ENCODE peak calls at places on chromosomes 7 and 10, in eight cellular contexts. One of them, this sample, is unnamed.

GRCh38 chr10:19728376-19728775 is 87.9 kb upstream of the PLXDC2 start:
- DNase-seq in NCI-H510A: no peak
- DNase-seq in T1000: no peak
- DNase-seq in body of pancreas: no peak
- DNase-seq in NCI-H1048: no peak
- DNase-seq in activated T-cell treated with anti-CD3 and anti-CD28 coated beads for 48 hours: no peak
- DNase-seq in stimulated activated CD8-positive, alpha-beta memory T cell treated with anti-CD3 and anti-CD28 coated beads, Interleukin-7, amount 100 ng/mL, for 1 hour: no peak
- DNase-seq in stimulated activated CD4-positive, alpha-beta T cell treated with anti-CD3 and anti-CD28 coated beads, Interleukin-1b, Interleukin-23, amount 100 ng/mL, for 48 hours: no peak
- DNase-seq in this sample: no peak

GRCh38 chr10:131567279-131568162 is 256.0 kb upstream of the TCERG1L start:
- DNase-seq in NCI-H510A: no peak
- DNase-seq in T1000: no peak
- DNase-seq in body of pancreas: no peak
- DNase-seq in NCI-H1048: no peak
- DNase-seq in activated T-cell treated with anti-CD3 and anti-CD28 coated beads for 48 hours: no peak
- DNase-seq in stimulated activated CD8-positive, alpha-beta memory T cell treated with anti-CD3 and anti-CD28 coated beads, Interleukin-7, amount 100 ng/mL, for 1 hour: no peak
- DNase-seq in stimulated activated CD4-positive, alpha-beta T cell treated with anti-CD3 and anti-CD28 coated beads, Interleukin-1b, Interleukin-23, amount 100 ng/mL, for 48 hours: no peak
- DNase-seq in this sample: no peak

GRCh38 chr7:44853391-44853790 is 5.5 kb upstream of the H2AZ2 start:
- DNase-seq in NCI-H510A: no peak
- DNase-seq in T1000: no peak
- DNase-seq in body of pancreas: no peak
- DNase-seq in NCI-H1048: no peak
- DNase-seq in activated T-cell treated with anti-CD3 and anti-CD28 coated beads for 48 hours: no peak
- DNase-seq in stimulated activated CD8-positive, alpha-beta memory T cell treated with anti-CD3 and anti-CD28 coated beads, Interleukin-7, amount 100 ng/mL, for 1 hour: no peak
- DNase-seq in stimulated activated CD4-positive, alpha-beta T cell treated with anti-CD3 and anti-CD28 coated beads, Interleukin-1b, Interleukin-23, amount 100 ng/mL, for 48 hours: peak; percentile 42
- DNase-seq in this sample: no peak

GRCh38 chr7:80732635-80733034 is 94.2 kb downstream of the CD36 start:
- DNase-seq in NCI-H510A: no peak
- DNase-seq in T1000: no peak
- DNase-seq in body of pancreas: no peak
- DNase-seq in NCI-H1048: no peak
- DNase-seq in activated T-cell treated with anti-CD3 and anti-CD28 coated beads for 48 hours: no peak
- DNase-seq in stimulated activated CD8-positive, alpha-beta memory T cell treated with anti-CD3 and anti-CD28 coated beads, Interleukin-7, amount 100 ng/mL, for 1 hour: no peak
- DNase-seq in stimulated activated CD4-positive, alpha-beta T cell treated with anti-CD3 and anti-CD28 coated beads, Interleukin-1b, Interleukin-23, amount 100 ng/mL, for 48 hours: no peak
- DNase-seq in this sample: no peak

GRCh38 chr7:79548616-79549206 is 95.2 kb upstream of the MAGI2 start:
- DNase-seq in NCI-H510A: no peak
- DNase-seq in T1000: no peak
- DNase-seq in body of pancreas: no peak
- DNase-seq in NCI-H1048: no peak
- DNase-seq in activated T-cell treated with anti-CD3 and anti-CD28 coated beads for 48 hours: no peak
- DNase-seq in stimulated activated CD8-positive, alpha-beta memory T cell treated with anti-CD3 and anti-CD28 coated beads, Interleukin-7, amount 100 ng/mL, for 1 hour: no peak
- DNase-seq in stimulated activated CD4-positive, alpha-beta T cell treated with anti-CD3 and anti-CD28 coated beads, Interleukin-1b, Interleukin-23, amount 100 ng/mL, for 48 hours: no peak
- DNase-seq in this sample: no peak

GRCh38 chr7:70271617-70272081 is 673.4 kb downstream of the AUTS2 start:
- DNase-seq in NCI-H510A: no peak
- DNase-seq in T1000: no peak
- DNase-seq in body of pancreas: no peak
- DNase-seq in NCI-H1048: no peak
- DNase-seq in activated T-cell treated with anti-CD3 and anti-CD28 coated beads for 48 hours: no peak
- DNase-seq in stimulated activated CD8-positive, alpha-beta memory T cell treated with anti-CD3 and anti-CD28 coated beads, Interleukin-7, amount 100 ng/mL, for 1 hour: no peak
- DNase-seq in stimulated activated CD4-positive, alpha-beta T cell treated with anti-CD3 and anti-CD28 coated beads, Interleukin-1b, Interleukin-23, amount 100 ng/mL, for 48 hours: no peak
- DNase-seq in this sample: no peak

GRCh38 chr7:39656415-39656814 is 33.0 kb downstream of the RALA start:
- DNase-seq in NCI-H510A: no peak
- DNase-seq in T1000: no peak
- DNase-seq in body of pancreas: no peak
- DNase-seq in NCI-H1048: no peak
- DNase-seq in activated T-cell treated with anti-CD3 and anti-CD28 coated beads for 48 hours: no peak
- DNase-seq in stimulated activated CD8-positive, alpha-beta memory T cell treated with anti-CD3 and anti-CD28 coated beads, Interleukin-7, amount 100 ng/mL, for 1 hour: no peak
- DNase-seq in stimulated activated CD4-positive, alpha-beta T cell treated with anti-CD3 and anti-CD28 coated beads, Interleukin-1b, Interleukin-23, amount 100 ng/mL, for 48 hours: no peak
- DNase-seq in this sample: peak; percentile 62

GRCh38 chr10:123241391-123242141 is 87.4 kb downstream of the BUB3 start:
- DNase-seq in NCI-H510A: no peak
- DNase-seq in T1000: no peak
- DNase-seq in body of pancreas: no peak
- DNase-seq in NCI-H1048: no peak
- DNase-seq in activated T-cell treated with anti-CD3 and anti-CD28 coated beads for 48 hours: no peak
- DNase-seq in stimulated activated CD8-positive, alpha-beta memory T cell treated with anti-CD3 and anti-CD28 coated beads, Interleukin-7, amount 100 ng/mL, for 1 hour: peak; percentile 8
- DNase-seq in stimulated activated CD4-positive, alpha-beta T cell treated with anti-CD3 and anti-CD28 coated beads, Interleukin-1b, Interleukin-23, amount 100 ng/mL, for 48 hours: peak; percentile 19
- DNase-seq in this sample: no peak

GRCh38 chr10:114199239-114199638 is 20.1 kb downstream of the TDRD1 start:
- DNase-seq in NCI-H510A: no peak
- DNase-seq in T1000: no peak
- DNase-seq in body of pancreas: no peak
- DNase-seq in NCI-H1048: no peak
- DNase-seq in activated T-cell treated with anti-CD3 and anti-CD28 coated beads for 48 hours: no peak
- DNase-seq in stimulated activated CD8-positive, alpha-beta memory T cell treated with anti-CD3 and anti-CD28 coated beads, Interleukin-7, amount 100 ng/mL, for 1 hour: no peak
- DNase-seq in stimulated activated CD4-positive, alpha-beta T cell treated with anti-CD3 and anti-CD28 coated beads, Interleukin-1b, Interleukin-23, amount 100 ng/mL, for 48 hours: no peak
- DNase-seq in this sample: no peak